ENCODE peak calls at places on chromosomes 1 and 21, in six cellular contexts. One of them, this sample, is unnamed. For H3K4me1, the result is how much of the 10 kb centered on the place peaks cover.

GRCh38 chr1:25991937-25992688 is 5.8 kb downstream of the PAFAH2 start:
- DNase-seq in GM23248: peak
- DNase-seq in right atrium auricular region: no peak
- DNase-seq in cardiac muscle cell: peak
- DNase-seq in sigmoid colon: no peak
- DNase-seq in ovary: no peak
- DNase-seq in this sample: no peak

GRCh38 chr1:203871114-203871875 is 9.9 kb downstream of the SNRPE start:
- DNase-seq in GM23248: peak
- DNase-seq in right atrium auricular region: no peak
- DNase-seq in cardiac muscle cell: peak
- DNase-seq in sigmoid colon: peak
- DNase-seq in ovary: no peak
- DNase-seq in this sample: peak

GRCh38 chr1:31912087-31912780 is 25.9 kb downstream of the PTP4A2 start:
- DNase-seq in GM23248: no peak
- DNase-seq in right atrium auricular region: no peak
- DNase-seq in cardiac muscle cell: no peak
- DNase-seq in sigmoid colon: no peak
- DNase-seq in ovary: no peak
- DNase-seq in this sample: no peak

GRCh38 chr1:41342774-41343355 is 18.4 kb upstream of the FOXO6 start:
- DNase-seq in GM23248: no peak
- DNase-seq in right atrium auricular region: no peak
- DNase-seq in cardiac muscle cell: no peak
- DNase-seq in sigmoid colon: no peak
- DNase-seq in ovary: no peak
- DNase-seq in this sample: no peak

GRCh38 chr1:119132179-119132578 is 8.3 kb downstream of the WARS2 start:
- DNase-seq in GM23248: peak
- DNase-seq in right atrium auricular region: no peak
- DNase-seq in cardiac muscle cell: no peak
- DNase-seq in sigmoid colon: no peak
- DNase-seq in ovary: no peak
- DNase-seq in this sample: no peak

GRCh38 chr1:208086116-208086515 is 158.1 kb downstream of the PLXNA2 start:
- DNase-seq in GM23248: peak
- DNase-seq in right atrium auricular region: no peak
- DNase-seq in cardiac muscle cell: peak
- DNase-seq in sigmoid colon: no peak
- DNase-seq in ovary: no peak
- DNase-seq in this sample: no peak

GRCh38 chr1:224488806-224489584 is 54.4 kb upstream of the WDR26 start:
- DNase-seq in GM23248: peak
- DNase-seq in right atrium auricular region: no peak
- DNase-seq in cardiac muscle cell: no peak
- DNase-seq in sigmoid colon: no peak
- DNase-seq in ovary: no peak
- DNase-seq in this sample: no peak

GRCh38 chr1:218485241-218485928 is 140.2 kb downstream of the TGFB2 start:
- DNase-seq in GM23248: peak
- DNase-seq in right atrium auricular region: no peak
- DNase-seq in cardiac muscle cell: no peak
- DNase-seq in sigmoid colon: no peak
- DNase-seq in ovary: no peak
- DNase-seq in this sample: no peak

GRCh38 chr1:206002833-206003532 is at the start of gene RAB7B:
- DNase-seq in GM23248: peak
- DNase-seq in right atrium auricular region: peak
- DNase-seq in cardiac muscle cell: peak
- DNase-seq in sigmoid colon: peak
- DNase-seq in ovary: peak
- DNase-seq in this sample: peak

GRCh38 chr1:239739919-239740318 is 351.8 kb upstream of the FMN2 start:
- DNase-seq in GM23248: no peak
- DNase-seq in right atrium auricular region: no peak
- DNase-seq in cardiac muscle cell: no peak
- DNase-seq in sigmoid colon: no peak
- DNase-seq in ovary: no peak
- DNase-seq in this sample: no peak

GRCh38 chr1:152001631-152002584 is 8.2 kb upstream of the S100A10 start:
- DNase-seq in GM23248: peak
- DNase-seq in right atrium auricular region: peak
- DNase-seq in cardiac muscle cell: peak
- DNase-seq in sigmoid colon: peak
- DNase-seq in ovary: peak
- DNase-seq in this sample: peak

GRCh38 chr1:188043536-188044245 is 1214.9 kb downstream of the PLA2G4A start:
- DNase-seq in GM23248: no peak
- DNase-seq in right atrium auricular region: no peak
- DNase-seq in cardiac muscle cell: no peak
- DNase-seq in sigmoid colon: no peak
- DNase-seq in ovary: no peak
- DNase-seq in this sample: no peak

GRCh38 chr1:40309374-40310128 is 7.5 kb downstream of the COL9A2 start:
- DNase-seq in GM23248: no peak
- DNase-seq in right atrium auricular region: no peak
- DNase-seq in cardiac muscle cell: no peak
- DNase-seq in sigmoid colon: no peak
- DNase-seq in ovary: no peak
- DNase-seq in this sample: no peak

GRCh38 chr1:212700892-212701819 is 1.5 kb upstream of the BATF3 start:
- DNase-seq in GM23248: peak
- DNase-seq in right atrium auricular region: peak
- DNase-seq in cardiac muscle cell: peak
- DNase-seq in sigmoid colon: peak
- DNase-seq in ovary: peak
- DNase-seq in this sample: peak

GRCh38 chr1:232868793-232869491 is 63.7 kb downstream of the MAP10 start:
- DNase-seq in GM23248: peak
- DNase-seq in right atrium auricular region: peak
- DNase-seq in cardiac muscle cell: peak
- DNase-seq in sigmoid colon: no peak
- DNase-seq in ovary: peak
- DNase-seq in this sample: no peak

GRCh38 chr1:23836037-23836436 is 10.8 kb upstream of the HMGCL start:
- DNase-seq in GM23248: no peak
- DNase-seq in right atrium auricular region: no peak
- DNase-seq in cardiac muscle cell: no peak
- DNase-seq in sigmoid colon: no peak
- DNase-seq in ovary: no peak
- DNase-seq in this sample: no peak

GRCh38 chr1:227805606-227806197 is 9.8 kb upstream of the PRSS38 start:
- DNase-seq in GM23248: peak
- DNase-seq in right atrium auricular region: no peak
- DNase-seq in cardiac muscle cell: peak
- DNase-seq in sigmoid colon: no peak
- DNase-seq in ovary: no peak
- DNase-seq in this sample: no peak

GRCh38 chr1:36542962-36543515 is 60.3 kb upstream of the CSF3R start:
- DNase-seq in GM23248: no peak
- DNase-seq in right atrium auricular region: no peak
- DNase-seq in cardiac muscle cell: no peak
- DNase-seq in sigmoid colon: peak
- DNase-seq in ovary: no peak
- DNase-seq in this sample: no peak

GRCh38 chr1:175218132-175218531 is 25.6 kb upstream of the KIAA0040 start:
- DNase-seq in GM23248: no peak
- DNase-seq in right atrium auricular region: no peak
- DNase-seq in cardiac muscle cell: no peak
- DNase-seq in sigmoid colon: no peak
- DNase-seq in ovary: no peak
- DNase-seq in this sample: no peak

GRCh38 chr1:70208292-70208691 is 2.9 kb upstream of the LRRC40 start:
- DNase-seq in GM23248: no peak
- DNase-seq in right atrium auricular region: no peak
- DNase-seq in cardiac muscle cell: no peak
- DNase-seq in sigmoid colon: no peak
- DNase-seq in ovary: no peak
- DNase-seq in this sample: no peak

GRCh38 chr1:16352842-16353535 is 709 bp upstream of the FBXO42 start:
- DNase-seq in GM23248: no peak
- DNase-seq in right atrium auricular region: no peak
- DNase-seq in cardiac muscle cell: no peak
- DNase-seq in sigmoid colon: peak
- DNase-seq in ovary: no peak
- DNase-seq in this sample: no peak

GRCh38 chr1:41810446-41810845 is 108.3 kb downstream of the HIVEP3 start:
- DNase-seq in GM23248: peak
- DNase-seq in right atrium auricular region: no peak
- DNase-seq in cardiac muscle cell: peak
- DNase-seq in sigmoid colon: no peak
- DNase-seq in ovary: no peak
- DNase-seq in this sample: no peak

GRCh38 chr21:27083144-27083543 is 116.3 kb upstream of the ADAMTS5 start:
- DNase-seq in GM23248: no peak
- DNase-seq in right atrium auricular region: no peak
- DNase-seq in cardiac muscle cell: no peak
- DNase-seq in sigmoid colon: no peak
- DNase-seq in ovary: no peak
- DNase-seq in this sample: no peak

GRCh38 chr1:5297199-5297877 is 642.9 kb downstream of the AJAP1 start:
- DNase-seq in GM23248: no peak
- DNase-seq in right atrium auricular region: no peak
- DNase-seq in cardiac muscle cell: no peak
- DNase-seq in sigmoid colon: peak
- DNase-seq in ovary: no peak
- DNase-seq in this sample: peak

GRCh38 chr1:182259229-182259872 is 132.2 kb downstream of the GLUL start:
- DNase-seq in GM23248: peak
- DNase-seq in right atrium auricular region: peak
- DNase-seq in cardiac muscle cell: peak
- DNase-seq in sigmoid colon: peak
- DNase-seq in ovary: peak
- DNase-seq in this sample: no peak

GRCh38 chr21:40680311-40680710 is 166.6 kb downstream of the DSCAM start:
- DNase-seq in GM23248: no peak
- DNase-seq in right atrium auricular region: no peak
- DNase-seq in cardiac muscle cell: no peak
- DNase-seq in sigmoid colon: no peak
- DNase-seq in ovary: no peak
- DNase-seq in this sample: no peak

DNA sequence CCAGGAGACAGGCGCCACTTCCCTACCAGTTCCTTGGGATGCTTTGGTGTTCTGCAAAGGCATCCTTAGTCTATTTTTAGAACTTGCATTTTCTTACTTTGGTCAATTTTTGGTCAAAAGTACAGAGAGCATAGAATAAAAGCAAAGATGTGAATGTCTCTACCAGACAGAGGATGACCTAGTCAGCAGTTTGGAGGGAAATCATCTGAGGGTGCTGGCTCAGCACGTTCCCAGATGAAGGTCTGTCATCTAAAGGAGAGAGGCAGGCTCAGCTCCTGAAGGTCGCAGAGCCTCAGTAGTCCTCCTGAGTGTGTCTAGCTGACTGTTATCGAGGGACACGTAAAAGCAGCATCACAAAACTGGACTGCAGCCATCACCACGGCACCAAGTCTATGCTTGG is 15.3 kb downstream of the CHRNB2 start:
- DNase-seq in GM23248: no peak
- DNase-seq in right atrium auricular region: no peak
- DNase-seq in cardiac muscle cell: no peak
- DNase-seq in sigmoid colon: no peak
- DNase-seq in ovary: no peak
- DNase-seq in this sample: no peak
- H3K4me1 ChIP-seq in GM23248: under half
- H3K4me1 ChIP-seq in right atrium auricular region: under half
- H3K4me1 ChIP-seq in cardiac muscle cell: under half
- H3K4me1 ChIP-seq in sigmoid colon: under half
- H3K4me1 ChIP-seq in ovary: under half
- H3K4me1 ChIP-seq in this sample: under half

GRCh38 chr1:201930137-201930536 is 16.2 kb downstream of the LMOD1 start:
- DNase-seq in GM23248: no peak
- DNase-seq in right atrium auricular region: no peak
- DNase-seq in cardiac muscle cell: no peak
- DNase-seq in sigmoid colon: no peak
- DNase-seq in ovary: no peak
- DNase-seq in this sample: no peak

GRCh38 chr1:201925301-201925567 is 21.1 kb downstream of the LMOD1 start:
- DNase-seq in GM23248: no peak
- DNase-seq in right atrium auricular region: no peak
- DNase-seq in cardiac muscle cell: no peak
- DNase-seq in sigmoid colon: no peak
- DNase-seq in ovary: no peak
- DNase-seq in this sample: no peak

GRCh38 chr1:201928266-201928665 is 18.1 kb downstream of the LMOD1 start:
- DNase-seq in GM23248: no peak
- DNase-seq in right atrium auricular region: no peak
- DNase-seq in cardiac muscle cell: no peak
- DNase-seq in sigmoid colon: no peak
- DNase-seq in ovary: no peak
- DNase-seq in this sample: no peak

GRCh38 chr1:201921952-201922558 is 24.3 kb downstream of the LMOD1 start:
- DNase-seq in GM23248: no peak
- DNase-seq in right atrium auricular region: no peak
- DNase-seq in cardiac muscle cell: no peak
- DNase-seq in sigmoid colon: no peak
- DNase-seq in ovary: no peak
- DNase-seq in this sample: no peak

DNA sequence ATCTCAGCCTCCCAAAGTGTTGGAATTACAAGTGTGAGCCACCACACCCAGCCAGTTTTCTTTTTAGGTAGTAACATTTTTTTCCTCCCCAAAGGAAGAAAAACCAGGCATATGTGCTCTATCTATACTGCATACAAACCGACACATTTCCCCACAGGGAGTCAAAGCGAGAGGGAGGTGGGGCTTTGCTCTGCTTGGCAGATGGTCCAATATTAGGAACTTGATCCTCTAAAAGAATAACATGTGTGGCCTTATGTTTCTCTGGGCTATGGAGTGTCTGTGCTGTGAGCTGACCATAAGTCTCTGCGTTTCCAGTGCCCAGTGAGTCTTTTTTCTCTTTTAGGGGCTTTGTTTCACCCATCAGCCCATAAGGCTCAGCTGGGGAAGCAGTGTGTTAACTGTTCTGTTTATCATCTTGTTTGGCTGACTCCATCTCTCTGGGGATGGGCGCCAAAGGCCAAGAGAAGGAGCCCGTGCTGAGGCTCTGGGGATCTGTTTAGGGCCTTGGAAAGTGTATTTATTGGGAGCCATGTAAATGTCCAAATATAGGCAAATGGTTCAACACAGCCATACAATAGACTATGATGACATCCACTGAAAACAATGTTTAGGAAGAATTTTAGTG is 20.3 kb downstream of the LMOD1 start:
- DNase-seq in GM23248: no peak
- DNase-seq in right atrium auricular region: no peak
- DNase-seq in cardiac muscle cell: peak
- DNase-seq in sigmoid colon: no peak
- DNase-seq in ovary: no peak
- DNase-seq in this sample: no peak
- H3K27ac ChIP-seq in GM23248: no peak
- H3K27ac ChIP-seq in right atrium auricular region: no peak
- H3K27ac ChIP-seq in cardiac muscle cell: no peak
- H3K27ac ChIP-seq in sigmoid colon: peak
- H3K27ac ChIP-seq in ovary: no peak
- H3K27ac ChIP-seq in this sample: no peak

GRCh38 chr1:226732856-226733291 is 6.2 kb downstream of the ITPKB start:
- DNase-seq in GM23248: no peak
- DNase-seq in right atrium auricular region: no peak
- DNase-seq in cardiac muscle cell: no peak
- DNase-seq in sigmoid colon: no peak
- DNase-seq in ovary: no peak
- DNase-seq in this sample: no peak
- H3K4me3 ChIP-seq in GM23248: no peak
- H3K4me3 ChIP-seq in right atrium auricular region: peak
- H3K4me3 ChIP-seq in cardiac muscle cell: no peak
- H3K4me3 ChIP-seq in sigmoid colon: peak
- H3K4me3 ChIP-seq in ovary: no peak
- H3K4me3 ChIP-seq in this sample: peak

GRCh38 chr1:83741751-83742150 is 257.2 kb downstream of the TTLL7 start:
- DNase-seq in GM23248: no peak
- DNase-seq in right atrium auricular region: no peak
- DNase-seq in cardiac muscle cell: no peak
- DNase-seq in sigmoid colon: no peak
- DNase-seq in ovary: no peak
- DNase-seq in this sample: no peak
- H3K4me1 ChIP-seq in GM23248: under half
- H3K4me1 ChIP-seq in right atrium auricular region: under half
- H3K4me1 ChIP-seq in cardiac muscle cell: under half
- H3K4me1 ChIP-seq in sigmoid colon: under half
- H3K4me1 ChIP-seq in ovary: under half
- H3K4me1 ChIP-seq in this sample: under half

This sample was measured in heart right ventricle.